ENCODE peak calls at places on chromosomes 13 and 19, in seven cellular contexts. J, U, A, N, P, H and B are unnamed samples.

GRCh38 chr13:106498158-106498557 is 37.3 kb downstream of the EFNB2 start:
- DNase-seq in J (no peak), U (no peak), A (no peak), N (no peak), P (no peak), H (no peak), B (no peak)

GRCh38 chr19:46224773-46225172 is 4.8 kb upstream of the IGFL1 start:
- DNase-seq in J (no peak), U (no peak), A (no peak), N (no peak), P (no peak), H (no peak), B (no peak)

GRCh38 chr19:48271531-48272151 is 1.8 kb downstream of the ZNF114 start:
- DNase-seq in J (no peak), U (no peak), A (no peak), N (no peak), P (peak; percentile 68), H (no peak), B (peak; percentile 24)

GRCh38 chr13:61778531-61778930 is 362.9 kb upstream of the PCDH20 start:
- DNase-seq in J (no peak), U (no peak), A (no peak), N (no peak), P (no peak), H (no peak), B (no peak)

GRCh38 chr19:7442423-7442822 is 46.4 kb downstream of the PEX11G start:
- DNase-seq in J (no peak), U (no peak), A (no peak), N (no peak), P (no peak), H (no peak), B (no peak)

GRCh38 chr19:58562126-58563033 is 4.0 kb upstream of the UBE2M start:
- DNase-seq in J (peak; percentile 39), U (no peak), A (no peak), N (no peak), P (peak; percentile 37), H (no peak), B (peak; percentile 56)

GRCh38 chr13:112733112-112733511 is 43.3 kb downstream of the ATP11A start:
- DNase-seq in J (no peak), U (no peak), A (no peak), N (no peak), P (no peak), H (no peak), B (no peak)

GRCh38 chr19:459724-460511 is 915 bp downstream of the SHC2 start:
- DNase-seq in J (peak; percentile 34), U (no peak), A (no peak), N (no peak), P (peak; percentile 40), H (no peak), B (peak; percentile 62)

GRCh38 chr19:6018786-6019185 is 40.8 kb upstream of the RANBP3 start:
- DNase-seq in J (no peak), U (no peak), A (no peak), N (no peak), P (no peak), H (no peak), B (no peak)

GRCh38 chr13:44306401-44307192 is 67.0 kb upstream of the SERP2 start:
- DNase-seq in J (no peak), U (no peak), A (no peak), N (peak; percentile 93), P (peak; percentile 94), H (peak; percentile 78), B (peak; percentile 46)

GRCh38 chr13:90591927-90592268 is 755.6 kb upstream of the MIR17HG start:
- DNase-seq in J (no peak), U (no peak), A (no peak), N (no peak), P (no peak), H (no peak), B (no peak)

GRCh38 chr13:110662105-110662504 is 43.8 kb downstream of the CARS2 start:
- DNase-seq in J (no peak), U (no peak), A (no peak), N (no peak), P (no peak), H (no peak), B (no peak)

GRCh38 chr19:12647490-12648071 is 19.0 kb downstream of the MAN2B1 start:
- DNase-seq in J (no peak), U (no peak), A (no peak), N (no peak), P (peak; percentile 36), H (no peak), B (no peak)

GRCh38 chr13:44189085-44189484 is 184.5 kb upstream of the SERP2 start:
- DNase-seq in J (no peak), U (no peak), A (no peak), N (no peak), P (no peak), H (no peak), B (no peak)

GRCh38 chr19:6234527-6234926 is 45.2 kb downstream of the MLLT1 start:
- DNase-seq in J (no peak), U (no peak), A (no peak), N (no peak), P (no peak), H (no peak), B (no peak)

GRCh38 chr19:39544920-39545319 is 5.0 kb upstream of the EID2 start:
- DNase-seq in J (no peak), U (no peak), A (no peak), N (no peak), P (no peak), H (no peak), B (no peak)

GRCh38 chr13:23743269-23743668 is 145.9 kb downstream of the MIPEP start:
- DNase-seq in J (no peak), U (no peak), A (no peak), N (no peak), P (no peak), H (no peak), B (no peak)

GRCh38 chr13:74003374-74003773 is 130.8 kb downstream of the KLF12 start:
- DNase-seq in J (no peak), U (no peak), A (no peak), N (no peak), P (no peak), H (no peak), B (no peak)

GRCh38 chr19:34173145-34173956 is 1.0 kb downstream of the LSM14A start:
- DNase-seq in J (no peak), U (no peak), A (peak; percentile 2), N (no peak), P (peak; percentile 62), H (no peak), B (peak; percentile 46)

GRCh38 chr19:39916851-39917396 is 17.5 kb downstream of the FCGBP start:
- DNase-seq in J (no peak), U (no peak), A (no peak), N (no peak), P (no peak), H (no peak), B (no peak)

GRCh38 chr19:41740415-41741243 is 14.7 kb upstream of the CEACAM6 start:
- DNase-seq in J (peak; percentile 7), U (no peak), A (no peak), N (no peak), P (no peak), H (no peak), B (no peak)

GRCh38 chr19:34253711-34254551 is 423 bp upstream of the GARRE1 start:
- DNase-seq in J (peak; percentile 80), U (no peak), A (peak; percentile 68), N (no peak), P (peak; percentile 63), H (no peak), B (no peak)

GRCh38 chr19:6105444-6105843 is 4.9 kb downstream of the RFX2 start:
- DNase-seq in J (no peak), U (no peak), A (no peak), N (no peak), P (no peak), H (no peak), B (no peak)

GRCh38 chr19:48812094-48812929 is 1.5 kb upstream of the BCAT2 start:
- DNase-seq in J (peak; percentile 57), U (no peak), A (no peak), N (no peak), P (peak; percentile 71), H (no peak), B (peak; percentile 93)

GRCh38 chr13:33251131-33251629 is 34.4 kb downstream of the STARD13 start:
- DNase-seq in J (no peak), U (no peak), A (no peak), N (peak; percentile 80), P (peak; percentile 99), H (peak; percentile 90), B (no peak)